ENCODE peak calls at places on chromosomes 13 and 19, in five cellular contexts. J is stomach, A is GM12891, K is suprapubic skin, C is endothelial cell of umbilical vein. B is an unnamed sample.

GRCh38 chr13:43354147-43354945 is 331.0 kb downstream of the DNAJC15 start:
- DNase-seq in J (no peak), A (no peak), K (no peak), C (no peak), B (no peak)

GRCh38 chr19:4518345-4519171 is at the start of gene PLIN4:
- DNase-seq in J (peak), A (no peak), K (no peak), C (no peak), B (no peak)

GRCh38 chr13:112606125-112607001 is 18.4 kb upstream of the TUBGCP3 start:
- DNase-seq in J (peak), A (peak), K (peak), C (peak), B (peak)

GRCh38 chr13:100721885-100722512 is 47.4 kb upstream of the TMTC4 start:
- DNase-seq in J (peak), A (peak), K (no peak), C (peak), B (peak)

GRCh38 chr19:28794301-28794700 is 418.6 kb downstream of the UQCRFS1 start:
- DNase-seq in J (no peak), A (no peak), K (no peak), C (no peak), B (no peak)

GRCh38 chr19:53394522-53394973 is 401 bp upstream of the ZNF765 start:
- DNase-seq in J (peak), A (no peak), K (peak), C (no peak), B (no peak)

GRCh38 chr19:10036601-10037071 is 23.4 kb downstream of the RDH8 start:
- DNase-seq in J (no peak), A (no peak), K (no peak), C (no peak), B (no peak)

GRCh38 chr19:41366089-41366488 is 2.1 kb upstream of the B9D2 start:
- DNase-seq in J (no peak), A (no peak), K (no peak), C (no peak), B (no peak)

GRCh38 chr13:51997641-51998330 is 13.5 kb downstream of the ATP7B start:
- DNase-seq in J (peak), A (no peak), K (no peak), C (no peak), B (no peak)

GRCh38 chr19:15368051-15368632 is 11.4 kb downstream of the AKAP8 start:
- DNase-seq in J (no peak), A (no peak), K (no peak), C (no peak), B (no peak)

GRCh38 chr19:58395220-58395978 is at the start of gene RNF225:
- DNase-seq in J (no peak), A (no peak), K (peak), C (no peak), B (no peak)

GRCh38 chr19:47723573-47723923 is 10.3 kb downstream of the EHD2 start:
- DNase-seq in J (peak), A (no peak), K (no peak), C (no peak), B (no peak)

GRCh38 chr13:110520431-110521295 is 40.9 kb downstream of the RAB20 start:
- DNase-seq in J (peak), A (no peak), K (peak), C (no peak), B (no peak)

GRCh38 chr19:8569066-8569761 is 8.0 kb downstream of the MYO1F start:
- DNase-seq in J (peak), A (peak), K (peak), C (no peak), B (peak)

GRCh38 chr13:60273971-60274370 is 110.2 kb upstream of the DIAPH3 start:
- DNase-seq in J (no peak), A (no peak), K (no peak), C (no peak), B (no peak)

GRCh38 chr19:54216869-54217268 is 5.9 kb downstream of the LILRB3 start:
- DNase-seq in J (no peak), A (no peak), K (no peak), C (no peak), B (no peak)

GRCh38 chr19:1921825-1922224 is 16.6 kb downstream of the ADAT3 start:
- DNase-seq in J (no peak), A (no peak), K (no peak), C (no peak), B (no peak)

GRCh38 chr19:1921326-1921725 is 16.1 kb downstream of the ADAT3 start:
- DNase-seq in J (no peak), A (no peak), K (no peak), C (no peak), B (no peak)

GRCh38 chr19:1924320-1924961 is 16.5 kb upstream of the CSNK1G2 start:
- DNase-seq in J (no peak), A (no peak), K (no peak), C (no peak), B (no peak)

GRCh38 chr19:1923319-1923718 is 17.7 kb upstream of the CSNK1G2 start:
- DNase-seq in J (no peak), A (no peak), K (no peak), C (no peak), B (no peak)

DNA sequence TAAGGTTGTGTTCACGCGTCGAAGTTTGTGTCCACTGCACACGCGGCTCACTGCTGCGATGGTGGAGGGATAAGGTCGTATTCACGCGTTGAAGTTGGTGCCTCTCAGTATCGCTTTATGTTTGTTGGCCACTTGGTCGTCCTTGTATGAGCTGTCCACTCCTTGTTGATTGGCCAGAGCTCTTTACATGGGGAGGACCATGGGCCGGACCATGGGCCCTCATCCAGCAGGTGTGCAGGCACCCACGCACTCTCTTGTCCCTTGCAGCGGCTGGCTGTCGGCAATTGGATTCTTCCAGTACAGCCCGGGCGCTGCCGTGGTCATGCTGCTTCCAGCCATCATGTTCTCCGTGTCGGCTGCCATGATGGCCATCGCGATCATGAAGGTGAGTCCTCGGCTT is 17.6 kb downstream of the ADAT3 start:
- DNase-seq in J (no peak), A (no peak), K (no peak), C (no peak), B (no peak)
- TF ChIP-seq POLR2AphosphoS5 in J (no peak), A (no peak), K (no peak), C (no peak), B (no peak)

GRCh38 chr13:75469087-75469486 is 12.9 kb downstream of the TBC1D4 start:
- DNase-seq in J (no peak), A (no peak), K (no peak), C (no peak), B (no peak)
- TF ChIP-seq POLR2A in J (no peak), A (no peak), K (no peak), C (no peak), B (no peak)

DNA sequence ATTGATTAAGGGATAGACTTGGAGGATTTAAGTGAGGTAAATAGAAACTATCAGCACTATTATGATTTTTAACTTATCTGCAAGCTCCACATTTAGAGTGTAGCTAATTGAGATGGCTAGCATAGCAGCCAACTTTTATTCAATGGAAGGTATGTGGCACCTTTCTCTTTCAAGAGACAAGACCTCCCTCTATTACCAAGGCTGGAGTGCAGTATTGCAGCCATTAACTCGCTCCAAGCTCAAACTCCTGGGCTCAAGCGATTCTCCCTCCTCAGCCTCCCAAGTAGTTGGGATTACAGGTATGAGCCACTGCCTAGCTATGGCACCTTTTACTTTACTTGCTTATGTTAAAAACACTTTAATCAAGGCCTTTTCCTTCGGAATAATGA is 8.2 kb downstream of the TPT1 start:
- DNase-seq in J (no peak), A (no peak), K (no peak), C (no peak), B (no peak)
- TF ChIP-seq POLR2AphosphoS5 in J (no peak), A (no peak), K (no peak), C (peak), B (peak)

DNA sequence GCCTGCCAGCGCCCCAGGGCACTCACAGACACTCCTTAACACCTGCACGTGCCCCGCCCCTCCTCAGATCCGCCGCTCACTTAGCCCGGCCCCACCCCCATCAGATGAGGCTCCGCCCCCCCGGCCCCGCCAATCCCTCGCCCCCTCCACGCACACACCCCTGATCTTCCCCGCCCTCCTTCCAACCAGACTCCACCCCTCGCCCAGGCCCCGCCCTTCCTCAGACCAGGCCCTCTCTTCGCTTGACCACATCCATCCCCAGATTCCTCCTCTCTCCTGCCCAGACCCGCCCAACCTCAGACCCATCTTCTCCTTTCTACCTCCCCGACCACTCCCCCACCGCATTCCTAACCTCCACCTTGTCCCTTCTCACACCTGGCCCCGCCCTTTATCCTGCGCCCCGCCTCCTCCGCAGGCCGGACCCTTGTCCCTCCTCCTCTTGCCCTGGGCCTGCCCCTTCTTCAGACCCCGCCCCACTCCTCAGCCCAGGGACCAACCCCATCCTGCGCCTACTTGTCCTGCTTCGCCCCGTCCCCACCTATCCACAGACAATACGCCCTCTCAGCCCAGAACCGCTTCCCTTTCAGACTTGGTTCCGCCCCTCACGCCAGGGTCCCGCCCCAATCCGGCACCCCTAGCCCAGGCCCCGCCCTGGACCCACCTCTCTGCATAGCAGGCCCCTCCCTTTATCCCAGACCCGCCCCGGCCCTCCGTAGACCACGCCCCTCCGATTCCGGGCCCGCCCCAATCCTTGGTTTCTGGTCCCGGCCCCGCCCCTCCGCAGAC is 452 bp upstream of the KLHL26 start:
- DNase-seq in J (peak), A (peak), K (peak), C (peak), B (peak)
- TF ChIP-seq POLR2A in J (no peak), A (no peak), K (no peak), C (no peak), B (no peak)

GRCh38 chr19:39532233-39533002 is at the start of gene EID2B:
- DNase-seq in J (peak), A (peak), K (peak), C (peak), B (peak)
- TF ChIP-seq POLR2AphosphoS5 in J (peak), A (peak), K (peak), C (peak), B (peak)

DNA sequence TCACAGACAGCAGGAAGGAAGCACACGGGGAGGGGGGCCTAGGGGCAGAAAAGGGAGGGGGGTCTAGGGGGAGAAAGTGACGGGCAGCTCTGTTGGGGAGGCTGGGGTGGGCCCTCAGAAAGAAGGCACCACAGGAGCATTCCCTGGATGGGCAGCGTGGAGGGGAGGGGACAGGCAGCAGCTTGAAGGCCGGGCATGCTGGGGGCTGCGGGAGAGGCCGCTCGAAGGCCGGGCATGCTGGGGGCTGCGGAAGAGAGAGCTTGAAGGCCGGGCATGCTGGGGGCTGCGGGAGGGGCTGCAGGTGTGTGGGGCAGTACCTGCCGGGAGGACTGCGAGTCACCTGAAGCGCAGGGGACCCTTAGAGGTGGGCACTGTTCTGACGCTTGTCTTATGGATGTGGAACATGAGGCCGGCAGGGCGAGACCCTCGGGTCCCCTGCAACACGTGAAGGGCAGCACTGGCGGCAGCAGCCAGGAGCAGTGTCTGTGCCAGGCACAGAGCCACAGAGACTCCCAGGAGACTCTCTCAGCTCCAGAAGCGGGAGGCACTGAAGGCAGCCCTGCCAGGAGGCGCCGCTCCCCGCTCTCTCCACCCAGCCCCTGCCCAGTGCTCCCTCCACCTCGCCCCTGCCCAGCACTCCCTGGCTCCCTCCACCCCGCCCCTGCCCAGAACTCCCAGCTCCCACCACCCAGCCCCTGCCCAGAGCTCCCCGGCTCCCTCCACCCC is 13.3 kb downstream of the ZNF787 start:
- DNase-seq in J (peak), A (no peak), K (peak), C (no peak), B (no peak)
- TF ChIP-seq POLR2A in J (no peak), A (no peak), K (no peak), C (no peak), B (no peak)

DNA sequence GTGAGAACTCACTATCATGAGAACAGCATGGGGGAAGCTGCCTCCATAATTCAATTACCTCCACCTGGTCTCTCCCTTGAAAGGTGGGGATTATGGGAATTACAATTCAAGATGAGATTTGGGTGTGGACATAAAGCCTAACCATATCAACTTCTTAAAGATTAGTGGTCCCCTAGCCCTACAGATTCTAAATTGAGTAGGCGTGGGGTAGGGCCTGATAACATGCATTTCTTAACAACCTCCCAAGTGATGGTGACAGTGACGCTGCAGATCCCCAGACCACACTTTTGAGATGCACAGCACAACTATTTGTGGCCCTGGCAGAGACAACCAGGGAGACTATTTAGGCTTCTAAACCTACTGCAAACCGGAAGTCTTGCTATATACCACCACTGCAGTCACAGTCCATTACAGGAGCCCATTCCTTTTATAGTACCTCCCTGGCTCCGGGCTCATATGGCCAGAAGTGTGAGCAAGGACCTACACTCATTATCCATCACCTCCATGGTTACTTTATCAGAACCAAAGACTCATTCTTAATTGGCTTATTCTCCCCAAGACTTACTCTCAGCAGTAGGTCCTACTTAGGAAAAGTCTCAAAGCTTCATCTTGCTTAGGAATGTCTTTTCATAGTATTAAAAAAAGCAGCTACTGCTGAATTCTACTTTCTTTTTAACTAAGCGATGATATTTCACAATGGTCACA is 2.1 kb upstream of the DPY19L3 start:
- DNase-seq in J (no peak), A (no peak), K (no peak), C (no peak), B (no peak)
- TF ChIP-seq POLR2AphosphoS5 in J (no peak), A (no peak), K (no peak), C (no peak), B (no peak)

GRCh38 chr19:12703056-12703455 is 6.6 kb upstream of the FBXW9 start:
- DNase-seq in J (no peak), A (no peak), K (no peak), C (peak), B (no peak)
- TF ChIP-seq POLR2A in J (no peak), A (no peak), K (no peak), C (no peak), B (no peak)

GRCh38 chr13:106537521-106537920 is 2.1 kb upstream of the EFNB2 start:
- DNase-seq in J (no peak), A (no peak), K (no peak), C (peak), B (no peak)
- TF ChIP-seq POLR2AphosphoS5 in J (no peak), A (no peak), K (no peak), C (no peak), B (no peak)

DNA sequence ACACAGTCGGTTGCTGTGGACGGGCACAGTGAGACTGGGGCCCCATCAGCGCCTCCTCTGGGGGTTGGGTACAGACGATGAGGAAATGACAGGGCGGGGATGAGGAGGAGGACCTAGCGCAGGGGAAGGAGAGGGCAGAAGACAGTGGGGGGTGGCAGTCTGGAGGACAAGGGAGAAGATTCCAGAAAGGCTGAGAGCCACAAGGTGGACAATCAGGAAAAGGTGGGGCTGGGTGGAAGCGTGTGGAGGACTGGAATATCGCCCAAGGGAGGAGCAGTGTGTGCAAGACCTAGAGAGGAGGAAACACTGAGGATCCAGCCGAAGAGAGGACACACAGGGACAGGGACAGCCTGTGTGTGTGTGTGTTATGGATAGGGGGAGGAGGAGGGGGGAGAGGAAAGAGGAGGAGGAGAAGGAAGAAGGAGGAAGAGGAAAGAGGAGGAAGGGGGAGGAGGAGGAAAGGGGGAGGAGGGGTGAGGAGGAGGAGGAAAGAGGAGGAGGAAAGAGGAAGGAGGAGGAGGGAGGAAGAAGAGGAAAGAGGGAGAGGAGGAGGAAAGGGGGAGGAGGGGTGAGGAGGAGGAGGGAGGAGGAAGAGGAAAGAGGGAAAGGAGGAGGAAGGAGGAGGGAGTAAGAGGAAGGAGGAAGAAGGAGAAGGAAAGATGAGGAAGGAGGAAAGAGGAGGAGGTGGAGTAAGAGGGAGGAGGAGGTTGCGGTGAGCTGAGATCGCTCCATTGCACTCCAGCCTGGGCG is 15.8 kb upstream of the GARIN5A start:
- DNase-seq in J (no peak), A (no peak), K (no peak), C (no peak), B (no peak)
- TF ChIP-seq POLR2A in J (no peak), A (no peak), K (no peak), C (no peak), B (no peak)

B was measured in GM12892.